ENCODE peak calls at places on chromosomes 3 and 15, in seven cellular contexts. One of them, this sample, is unnamed.

GRCh38 chr3:42557849-42558248 is 23.9 kb downstream of the SEC22C start:
- DNase-seq in natural killer cell: no peak
- DNase-seq in AG10803: no peak
- DNase-seq in fibroblast of the aortic adventitia: no peak
- DNase-seq in endodermal cell: peak
- DNase-seq in GM10248: no peak
- DNase-seq in cardiac muscle cell: no peak
- DNase-seq in this sample: no peak

GRCh38 chr3:104388624-104389023 is 978.1 kb upstream of the ALCAM start:
- DNase-seq in natural killer cell: no peak
- DNase-seq in cardiac muscle cell: no peak
- DNase-seq in AG10803: no peak
- DNase-seq in endodermal cell: no peak
- DNase-seq in GM10248: no peak
- DNase-seq in fibroblast of the aortic adventitia: peak
- DNase-seq in this sample: no peak

GRCh38 chr3:157529751-157530150 is 26.5 kb upstream of the VEPH1 start:
- DNase-seq in natural killer cell: no peak
- DNase-seq in cardiac muscle cell: no peak
- DNase-seq in endodermal cell: no peak
- DNase-seq in AG10803: no peak
- DNase-seq in GM10248: no peak
- DNase-seq in fibroblast of the aortic adventitia: no peak
- DNase-seq in this sample: no peak

GRCh38 chr15:25345943-25346342 is 92.9 kb downstream of the UBE3A start:
- DNase-seq in natural killer cell: no peak
- DNase-seq in endodermal cell: peak
- DNase-seq in fibroblast of the aortic adventitia: peak
- DNase-seq in AG10803: peak
- DNase-seq in cardiac muscle cell: peak
- DNase-seq in GM10248: no peak
- DNase-seq in this sample: no peak

GRCh38 chr3:141544697-141545096 is 57.9 kb downstream of the RASA2 start:
- DNase-seq in endodermal cell: no peak
- DNase-seq in fibroblast of the aortic adventitia: no peak
- DNase-seq in GM10248: no peak
- DNase-seq in natural killer cell: no peak
- DNase-seq in AG10803: no peak
- DNase-seq in cardiac muscle cell: no peak
- DNase-seq in this sample: no peak

GRCh38 chr15:70260096-70260495 is 162.4 kb upstream of the TLE3 start:
- DNase-seq in fibroblast of the aortic adventitia: no peak
- DNase-seq in endodermal cell: no peak
- DNase-seq in cardiac muscle cell: no peak
- DNase-seq in AG10803: no peak
- DNase-seq in GM10248: no peak
- DNase-seq in natural killer cell: no peak
- DNase-seq in this sample: no peak

GRCh38 chr15:63615935-63616334 is 18.7 kb downstream of the FBXL22 start:
- DNase-seq in endodermal cell: peak
- DNase-seq in fibroblast of the aortic adventitia: no peak
- DNase-seq in cardiac muscle cell: no peak
- DNase-seq in natural killer cell: no peak
- DNase-seq in GM10248: no peak
- DNase-seq in AG10803: no peak
- DNase-seq in this sample: no peak

GRCh38 chr3:16741103-16741758 is 136.0 kb upstream of the DAZL start:
- DNase-seq in cardiac muscle cell: no peak
- DNase-seq in natural killer cell: no peak
- DNase-seq in GM10248: no peak
- DNase-seq in fibroblast of the aortic adventitia: peak
- DNase-seq in endodermal cell: no peak
- DNase-seq in AG10803: peak
- DNase-seq in this sample: no peak

GRCh38 chr3:154549391-154549790 is 119.4 kb upstream of the GPR149 start:
- DNase-seq in endodermal cell: no peak
- DNase-seq in cardiac muscle cell: no peak
- DNase-seq in AG10803: no peak
- DNase-seq in GM10248: no peak
- DNase-seq in natural killer cell: no peak
- DNase-seq in fibroblast of the aortic adventitia: no peak
- DNase-seq in this sample: no peak

GRCh38 chr3:154548341-154548740 is 118.4 kb upstream of the GPR149 start:
- DNase-seq in AG10803: no peak
- DNase-seq in cardiac muscle cell: no peak
- DNase-seq in GM10248: no peak
- DNase-seq in endodermal cell: no peak
- DNase-seq in natural killer cell: no peak
- DNase-seq in fibroblast of the aortic adventitia: no peak
- DNase-seq in this sample: no peak

DNA sequence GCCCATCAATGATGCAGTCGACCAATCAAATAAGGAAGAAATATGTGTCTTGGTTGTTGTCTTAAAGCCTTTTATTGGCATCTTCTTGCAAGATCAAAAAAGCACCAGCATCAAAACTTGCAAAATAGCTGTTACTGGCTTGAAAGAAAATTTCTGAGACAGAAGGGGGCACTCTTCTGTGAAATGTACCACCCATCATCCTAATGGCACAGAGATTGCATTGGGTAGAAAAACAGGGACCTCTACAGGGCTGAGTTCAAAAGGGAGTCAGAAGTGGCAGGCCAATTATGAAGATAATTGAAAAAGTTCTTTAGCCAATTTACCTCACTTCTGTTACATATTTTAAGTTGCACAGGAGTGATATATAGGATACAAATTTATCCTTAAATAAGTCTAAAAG is 122.3 kb upstream of the GPR149 start:
- DNase-seq in endodermal cell: no peak
- DNase-seq in AG10803: no peak
- DNase-seq in natural killer cell: no peak
- DNase-seq in fibroblast of the aortic adventitia: no peak
- DNase-seq in cardiac muscle cell: no peak
- DNase-seq in GM10248: no peak
- DNase-seq in this sample: no peak
- TF ChIP-seq CTCF in endodermal cell: peak
- TF ChIP-seq CTCF in AG10803: no peak
- TF ChIP-seq CTCF in natural killer cell: no peak
- TF ChIP-seq CTCF in fibroblast of the aortic adventitia: no peak
- TF ChIP-seq CTCF in cardiac muscle cell: no peak
- TF ChIP-seq CTCF in GM10248: no peak
- TF ChIP-seq CTCF in this sample: no peak

GRCh38 chr3:149343951-149344350 is 10.5 kb upstream of the TM4SF18 start:
- DNase-seq in endodermal cell: no peak
- DNase-seq in natural killer cell: no peak
- DNase-seq in AG10803: no peak
- DNase-seq in fibroblast of the aortic adventitia: no peak
- DNase-seq in cardiac muscle cell: no peak
- DNase-seq in GM10248: no peak
- DNase-seq in this sample: no peak
- TF ChIP-seq CTCF in endodermal cell: peak
- TF ChIP-seq CTCF in natural killer cell: no peak
- TF ChIP-seq CTCF in AG10803: peak
- TF ChIP-seq CTCF in fibroblast of the aortic adventitia: no peak
- TF ChIP-seq CTCF in cardiac muscle cell: no peak
- TF ChIP-seq CTCF in GM10248: no peak
- TF ChIP-seq CTCF in this sample: no peak

DNA sequence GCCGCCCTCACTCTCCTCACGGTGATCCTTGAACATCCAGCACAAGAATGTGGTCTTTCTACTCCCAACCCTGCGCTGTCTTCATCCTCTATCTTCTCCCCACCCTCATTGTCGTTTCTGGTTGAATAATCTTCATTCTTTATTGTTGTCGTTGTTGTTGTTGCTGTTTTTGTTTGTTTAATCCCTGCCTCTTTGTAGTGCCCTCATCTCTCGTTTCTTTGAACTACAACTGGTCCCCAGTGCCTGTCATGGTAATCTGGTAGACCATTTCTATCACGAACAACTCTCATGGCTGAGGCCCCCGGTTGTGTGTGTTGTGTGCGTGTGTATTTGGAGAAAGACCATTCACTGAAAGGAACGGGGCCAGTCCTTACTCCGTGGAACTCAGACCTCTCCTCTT is 1.3 kb upstream of the MYO5A start:
- DNase-seq in natural killer cell: no peak
- DNase-seq in AG10803: no peak
- DNase-seq in GM10248: no peak
- DNase-seq in cardiac muscle cell: no peak
- DNase-seq in fibroblast of the aortic adventitia: no peak
- DNase-seq in endodermal cell: no peak
- DNase-seq in this sample: no peak
- TF ChIP-seq CTCF in natural killer cell: no peak
- TF ChIP-seq CTCF in AG10803: no peak
- TF ChIP-seq CTCF in GM10248: no peak
- TF ChIP-seq CTCF in cardiac muscle cell: no peak
- TF ChIP-seq CTCF in fibroblast of the aortic adventitia: no peak
- TF ChIP-seq CTCF in endodermal cell: no peak
- TF ChIP-seq CTCF in this sample: no peak

DNA sequence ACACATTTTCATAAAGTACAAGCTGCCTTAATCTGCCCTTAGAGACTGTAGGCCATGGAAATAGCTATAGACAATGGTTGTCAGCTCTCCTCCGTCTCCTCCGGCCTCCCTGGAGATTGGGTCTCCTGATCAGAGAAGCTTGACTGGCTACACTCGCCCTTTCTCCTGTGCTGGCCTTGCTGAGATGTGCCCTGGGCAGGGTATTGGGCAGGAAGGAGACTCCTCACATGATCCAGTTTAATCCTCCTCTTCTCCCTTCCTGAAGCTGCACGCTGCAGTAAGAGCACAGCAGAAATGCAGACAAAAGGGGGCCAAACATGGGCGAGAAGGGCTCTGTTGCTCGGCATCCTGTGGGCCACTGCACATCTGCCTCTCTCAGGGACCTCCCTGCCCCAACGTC is at the start of gene SLC24A5:
- DNase-seq in endodermal cell: no peak
- DNase-seq in natural killer cell: no peak
- DNase-seq in GM10248: no peak
- DNase-seq in cardiac muscle cell: no peak
- DNase-seq in AG10803: no peak
- DNase-seq in fibroblast of the aortic adventitia: no peak
- DNase-seq in this sample: no peak
- TF ChIP-seq CTCF in endodermal cell: no peak
- TF ChIP-seq CTCF in natural killer cell: no peak
- TF ChIP-seq CTCF in GM10248: no peak
- TF ChIP-seq CTCF in cardiac muscle cell: no peak
- TF ChIP-seq CTCF in AG10803: no peak
- TF ChIP-seq CTCF in fibroblast of the aortic adventitia: no peak
- TF ChIP-seq CTCF in this sample: no peak

DNA sequence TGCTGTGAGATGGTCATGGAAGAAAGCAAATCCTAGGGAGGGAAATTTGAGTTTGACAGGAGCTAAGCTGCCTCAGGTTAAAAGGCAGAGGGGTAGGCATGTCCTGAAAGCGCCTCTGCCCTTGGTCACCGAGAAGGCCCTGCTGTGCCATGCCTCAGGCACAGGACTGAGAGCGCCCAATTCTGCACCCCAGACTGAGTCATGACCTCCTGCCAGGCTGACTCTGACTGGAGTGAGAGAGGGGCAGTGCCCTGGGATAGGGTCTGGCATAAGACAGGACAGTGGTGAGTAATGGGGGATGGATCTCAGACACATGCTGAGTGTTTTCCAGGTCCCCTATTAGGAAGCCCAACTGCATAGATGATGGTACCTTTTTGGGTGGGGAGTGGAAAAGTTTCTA is 44.4 kb downstream of the EPHB1 start:
- DNase-seq in natural killer cell: no peak
- DNase-seq in AG10803: no peak
- DNase-seq in endodermal cell: no peak
- DNase-seq in cardiac muscle cell: no peak
- DNase-seq in fibroblast of the aortic adventitia: no peak
- DNase-seq in GM10248: no peak
- DNase-seq in this sample: no peak
- TF ChIP-seq CTCF in natural killer cell: no peak
- TF ChIP-seq CTCF in AG10803: no peak
- TF ChIP-seq CTCF in endodermal cell: no peak
- TF ChIP-seq CTCF in cardiac muscle cell: no peak
- TF ChIP-seq CTCF in fibroblast of the aortic adventitia: no peak
- TF ChIP-seq CTCF in GM10248: no peak
- TF ChIP-seq CTCF in this sample: no peak

DNA sequence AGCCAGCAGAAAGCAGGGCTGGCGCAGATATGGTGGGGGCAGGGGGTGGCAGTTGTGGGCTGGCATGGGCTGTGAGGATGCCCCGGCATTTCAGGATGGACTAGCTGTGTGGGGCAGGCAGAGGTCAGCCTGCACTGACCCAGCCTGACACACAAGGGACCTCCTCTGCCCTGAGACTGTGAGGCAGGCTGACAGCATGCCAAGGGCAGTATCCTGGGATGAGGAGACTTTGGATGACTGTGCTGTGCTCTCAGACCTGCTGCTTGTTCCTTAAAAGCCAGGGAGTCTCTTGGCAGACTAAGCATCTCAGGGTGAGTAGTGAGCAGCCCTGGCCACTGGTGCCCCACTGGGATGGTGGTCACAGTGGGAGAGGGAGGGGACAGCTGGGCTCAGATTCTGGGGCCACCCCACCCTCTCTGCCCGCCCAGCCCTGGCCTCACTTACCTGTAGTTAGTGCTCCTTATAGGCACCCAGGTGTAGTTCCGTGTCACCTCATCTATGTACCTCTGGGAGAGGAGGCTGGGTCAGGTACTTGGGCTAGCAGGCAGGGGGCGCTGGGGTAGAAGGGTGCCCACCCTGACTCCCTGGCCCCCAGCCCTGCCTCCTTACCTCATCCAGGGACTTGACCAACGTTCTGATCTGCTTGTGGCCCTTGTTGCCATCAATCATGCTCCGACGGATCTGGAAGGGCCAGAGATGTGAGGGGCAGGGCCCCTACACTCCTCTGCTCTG is 16.0 kb upstream of the TMEM115 start:
- DNase-seq in fibroblast of the aortic adventitia: no peak
- DNase-seq in GM10248: no peak
- DNase-seq in cardiac muscle cell: no peak
- DNase-seq in endodermal cell: peak
- DNase-seq in AG10803: no peak
- DNase-seq in natural killer cell: no peak
- DNase-seq in this sample: no peak
- TF ChIP-seq CTCF in fibroblast of the aortic adventitia: no peak
- TF ChIP-seq CTCF in GM10248: no peak
- TF ChIP-seq CTCF in cardiac muscle cell: no peak
- TF ChIP-seq CTCF in endodermal cell: peak
- TF ChIP-seq CTCF in AG10803: no peak
- TF ChIP-seq CTCF in natural killer cell: no peak
- TF ChIP-seq CTCF in this sample: no peak

GRCh38 chr3:192422998-192423349 is 304.4 kb downstream of the FGF12 start:
- DNase-seq in AG10803: no peak
- DNase-seq in cardiac muscle cell: peak
- DNase-seq in natural killer cell: no peak
- DNase-seq in GM10248: no peak
- DNase-seq in endodermal cell: no peak
- DNase-seq in fibroblast of the aortic adventitia: no peak
- DNase-seq in this sample: no peak
- TF ChIP-seq CTCF in AG10803: no peak
- TF ChIP-seq CTCF in cardiac muscle cell: peak
- TF ChIP-seq CTCF in natural killer cell: no peak
- TF ChIP-seq CTCF in GM10248: no peak
- TF ChIP-seq CTCF in endodermal cell: peak
- TF ChIP-seq CTCF in fibroblast of the aortic adventitia: no peak
- TF ChIP-seq CTCF in this sample: no peak

This sample was measured in GM13976.